ENCODE peak calls at places on chromosome 21, in eight cellular contexts. H is DND-41, G is T-helper 17 cell, C is fibroblast of mammary gland, Q is C1 segment of cervical spinal cord, B is neural progenitor cell, U is NCI-H774, S is nucleus accumbens. Y is an unnamed sample.

GRCh38 chr21:41933259-41934079 is 20.3 kb downstream of the C2CD2 start:
- DNase-seq in H (no peak), G (no peak), C (peak; percentile 56), Q (no peak), B (no peak), U (no peak), S (no peak), Y (peak; percentile 85)

GRCh38 chr21:33444499-33444898 is 35.3 kb downstream of the TMEM50B start:
- DNase-seq in H (no peak), G (no peak), C (no peak), Q (no peak), B (no peak), U (no peak), S (no peak), Y (no peak)

GRCh38 chr21:34795152-34796141 is 126.7 kb downstream of the CLIC6 start:
- DNase-seq in H (no peak), G (no peak), C (peak; percentile 95), Q (no peak), B (no peak), U (peak; percentile 10), S (no peak), Y (peak; percentile 64)

GRCh38 chr21:38768385-38769071 is 37.2 kb upstream of the ETS2 start:
- DNase-seq in H (peak; percentile 44), G (no peak), C (peak; percentile 95), Q (no peak), B (no peak), U (peak; percentile 15), S (no peak), Y (peak; percentile 45)

GRCh38 chr21:32770514-32771133 is 931 bp downstream of the PAXBP1 start:
- DNase-seq in H (no peak), G (no peak), C (peak; percentile 21), Q (peak; percentile 17), B (no peak), U (no peak), S (no peak), Y (peak; percentile 20)

GRCh38 chr21:22961248-22961647 is 1963.0 kb downstream of the NCAM2 start:
- DNase-seq in H (peak; percentile 59), G (no peak), C (no peak), Q (no peak), B (no peak), U (no peak), S (no peak), Y (no peak)

GRCh38 chr21:29155118-29155932 is 24.9 kb downstream of the MAP3K7CL start:
- DNase-seq in H (no peak), G (no peak), C (peak; percentile 78), Q (no peak), B (peak; percentile 41), U (no peak), S (no peak), Y (peak; percentile 83)

GRCh38 chr21:33026878-33027400 is 1.2 kb downstream of the OLIG2 start:
- DNase-seq in H (no peak), G (no peak), C (peak; percentile 36), Q (no peak), B (peak; percentile 70), U (no peak), S (no peak), Y (no peak)

GRCh38 chr21:32366191-32366590 is 26.6 kb downstream of the URB1 start:
- DNase-seq in H (no peak), G (no peak), C (no peak), Q (no peak), B (no peak), U (no peak), S (no peak), Y (no peak)

Y was measured in MG63.